ENCODE peak calls at places on chromosomes 16 and 17, in six cellular contexts. One of them, this sample, is unnamed.

GRCh38 chr16:25838724-25839186 is 147.0 kb downstream of the HS3ST4 start:
- DNase-seq in CD4-positive, CD25-positive, alpha-beta regulatory T cell: peak; percentile 53
- DNase-seq in BJ: peak; percentile 4
- DNase-seq in SK-N-SH: peak; percentile 34
- DNase-seq in IMR-90: peak; percentile 41
- DNase-seq in heart left ventricle: no peak
- DNase-seq in this sample: no peak

GRCh38 chr16:73065617-73066313 is 17.8 kb upstream of the ZFHX3 start:
- DNase-seq in BJ: no peak
- DNase-seq in SK-N-SH: no peak
- DNase-seq in heart left ventricle: peak; percentile 44
- DNase-seq in IMR-90: no peak
- DNase-seq in CD4-positive, CD25-positive, alpha-beta regulatory T cell: no peak
- DNase-seq in this sample: no peak

GRCh38 chr17:47622179-47622549 is 27.6 kb upstream of the KPNB1 start:
- DNase-seq in BJ: no peak
- DNase-seq in IMR-90: no peak
- DNase-seq in heart left ventricle: no peak
- DNase-seq in CD4-positive, CD25-positive, alpha-beta regulatory T cell: no peak
- DNase-seq in SK-N-SH: no peak
- DNase-seq in this sample: no peak

GRCh38 chr17:55734128-55734781 is 11.6 kb upstream of the TMEM100 start:
- DNase-seq in CD4-positive, CD25-positive, alpha-beta regulatory T cell: peak; percentile 2
- DNase-seq in IMR-90: peak; percentile 66
- DNase-seq in BJ: no peak
- DNase-seq in SK-N-SH: peak; percentile 44
- DNase-seq in heart left ventricle: no peak
- DNase-seq in this sample: no peak

GRCh38 chr16:1189455-1189854 is 35.6 kb downstream of the TPSG1 start:
- DNase-seq in BJ: no peak
- DNase-seq in heart left ventricle: no peak
- DNase-seq in CD4-positive, CD25-positive, alpha-beta regulatory T cell: no peak
- DNase-seq in IMR-90: no peak
- DNase-seq in SK-N-SH: no peak
- DNase-seq in this sample: no peak

GRCh38 chr17:71666047-71666446 is 454.8 kb upstream of the SOX9 start:
- DNase-seq in CD4-positive, CD25-positive, alpha-beta regulatory T cell: no peak
- DNase-seq in heart left ventricle: no peak
- DNase-seq in BJ: no peak
- DNase-seq in IMR-90: no peak
- DNase-seq in SK-N-SH: no peak
- DNase-seq in this sample: no peak

GRCh38 chr17:74008196-74008595 is 195.3 kb upstream of the RPL38 start:
- DNase-seq in BJ: no peak
- DNase-seq in CD4-positive, CD25-positive, alpha-beta regulatory T cell: peak; percentile 62
- DNase-seq in heart left ventricle: no peak
- DNase-seq in SK-N-SH: peak; percentile 75
- DNase-seq in IMR-90: no peak
- DNase-seq in this sample: no peak

GRCh38 chr17:59558039-59558438 is 7.4 kb upstream of the DHX40 start:
- DNase-seq in IMR-90: no peak
- DNase-seq in CD4-positive, CD25-positive, alpha-beta regulatory T cell: no peak
- DNase-seq in SK-N-SH: no peak
- DNase-seq in BJ: no peak
- DNase-seq in heart left ventricle: no peak
- DNase-seq in this sample: no peak

DNA sequence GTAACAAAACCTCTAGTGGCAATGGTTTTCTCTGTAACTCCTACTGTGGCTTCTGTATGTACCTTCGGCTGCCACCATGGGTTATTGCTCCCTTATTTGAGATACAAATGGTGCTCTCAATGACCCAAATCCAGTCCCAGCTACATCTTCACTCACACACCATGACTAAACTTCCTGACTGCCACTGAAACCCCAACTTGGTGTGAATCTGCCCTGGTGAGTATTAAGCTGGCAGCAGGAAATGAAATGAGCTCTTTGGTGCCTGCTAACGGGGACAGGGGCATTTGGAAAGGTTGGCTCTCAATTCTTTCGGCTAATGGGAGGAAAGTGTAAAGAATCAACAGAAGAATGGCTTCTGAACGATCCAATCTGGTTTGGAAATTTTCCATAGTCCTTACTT is 7.5 kb upstream of the SLC35B1 start:
- DNase-seq in IMR-90: no peak
- DNase-seq in SK-N-SH: no peak
- DNase-seq in CD4-positive, CD25-positive, alpha-beta regulatory T cell: peak; percentile 38
- DNase-seq in heart left ventricle: no peak
- DNase-seq in BJ: no peak
- DNase-seq in this sample: no peak
- H3K36me3 ChIP-seq in IMR-90: peaks cover 6% of the 10 kb centered on the region
- H3K36me3 ChIP-seq in SK-N-SH: peaks cover 4% of the 10 kb centered on the region
- H3K36me3 ChIP-seq in CD4-positive, CD25-positive, alpha-beta regulatory T cell: peaks cover 94% of the 10 kb centered on the region
- H3K36me3 ChIP-seq in heart left ventricle: no peaks in the 10 kb centered on the region
- H3K36me3 ChIP-seq in BJ: peaks cover 3% of the 10 kb centered on the region
- H3K36me3 ChIP-seq in this sample: peaks cover 70% of the 10 kb centered on the region

GRCh38 chr17:82250868-82251500 is 22.1 kb downstream of the SLC16A3 start:
- DNase-seq in IMR-90: no peak
- DNase-seq in CD4-positive, CD25-positive, alpha-beta regulatory T cell: no peak
- DNase-seq in BJ: no peak
- DNase-seq in heart left ventricle: no peak
- DNase-seq in SK-N-SH: no peak
- DNase-seq in this sample: no peak
- H3K36me3 ChIP-seq in IMR-90: peaks cover 85% of the 10 kb centered on the region
- H3K36me3 ChIP-seq in CD4-positive, CD25-positive, alpha-beta regulatory T cell: peaks cover 84% of the 10 kb centered on the region
- H3K36me3 ChIP-seq in BJ: peaks cover 62% of the 10 kb centered on the region
- H3K36me3 ChIP-seq in heart left ventricle: peaks cover 12% of the 10 kb centered on the region
- H3K36me3 ChIP-seq in SK-N-SH: peaks cover 63% of the 10 kb centered on the region
- H3K36me3 ChIP-seq in this sample: peaks cover 90% of the 10 kb centered on the region

GRCh38 chr16:68781784-68782183 is 44.7 kb downstream of the CDH1 start:
- DNase-seq in SK-N-SH: no peak
- DNase-seq in heart left ventricle: no peak
- DNase-seq in CD4-positive, CD25-positive, alpha-beta regulatory T cell: no peak
- DNase-seq in IMR-90: no peak
- DNase-seq in BJ: no peak
- DNase-seq in this sample: no peak
- H3K36me3 ChIP-seq in SK-N-SH: no peaks in the 10 kb centered on the region
- H3K36me3 ChIP-seq in heart left ventricle: no peaks in the 10 kb centered on the region
- H3K36me3 ChIP-seq in CD4-positive, CD25-positive, alpha-beta regulatory T cell: no peaks in the 10 kb centered on the region
- H3K36me3 ChIP-seq in IMR-90: no peaks in the 10 kb centered on the region
- H3K36me3 ChIP-seq in BJ: no peaks in the 10 kb centered on the region
- H3K36me3 ChIP-seq in this sample: no peaks in the 10 kb centered on the region

GRCh38 chr17:9672266-9672665 is 26.9 kb downstream of the USP43 start:
- DNase-seq in IMR-90: no peak
- DNase-seq in heart left ventricle: no peak
- DNase-seq in CD4-positive, CD25-positive, alpha-beta regulatory T cell: no peak
- DNase-seq in SK-N-SH: no peak
- DNase-seq in BJ: no peak
- DNase-seq in this sample: no peak

GRCh38 chr17:9670596-9670995 is 25.3 kb downstream of the USP43 start:
- DNase-seq in CD4-positive, CD25-positive, alpha-beta regulatory T cell: no peak
- DNase-seq in heart left ventricle: no peak
- DNase-seq in SK-N-SH: no peak
- DNase-seq in IMR-90: no peak
- DNase-seq in BJ: no peak
- DNase-seq in this sample: no peak

GRCh38 chr17:9671559-9671958 is 26.2 kb downstream of the USP43 start:
- DNase-seq in SK-N-SH: no peak
- DNase-seq in CD4-positive, CD25-positive, alpha-beta regulatory T cell: no peak
- DNase-seq in BJ: no peak
- DNase-seq in IMR-90: no peak
- DNase-seq in heart left ventricle: no peak
- DNase-seq in this sample: no peak

GRCh38 chr17:9668532-9668931 is 23.2 kb downstream of the USP43 start:
- DNase-seq in heart left ventricle: no peak
- DNase-seq in BJ: no peak
- DNase-seq in SK-N-SH: no peak
- DNase-seq in CD4-positive, CD25-positive, alpha-beta regulatory T cell: no peak
- DNase-seq in IMR-90: no peak
- DNase-seq in this sample: no peak

DNA sequence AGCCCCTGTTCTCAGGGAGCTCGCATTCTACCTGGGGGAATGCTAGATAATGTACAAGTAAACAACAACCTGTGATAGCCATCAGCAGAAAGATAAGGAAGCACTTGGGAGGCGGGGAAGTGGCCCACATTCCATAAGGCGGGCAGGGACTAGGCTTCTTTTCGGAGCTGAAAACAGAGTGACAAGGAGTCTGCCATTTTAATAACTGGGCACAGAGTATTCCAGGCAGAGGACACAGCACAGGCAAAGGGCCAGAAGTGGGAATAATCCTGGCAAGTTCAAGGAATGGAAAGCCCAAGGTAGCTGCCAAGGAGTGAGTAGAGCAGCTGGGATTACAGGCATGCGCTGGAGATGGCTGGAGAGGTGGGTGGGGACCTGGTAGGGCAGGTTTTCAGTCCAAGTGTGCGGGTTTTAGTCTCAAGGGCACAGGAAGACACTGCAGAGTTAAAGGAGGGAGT is 24.3 kb downstream of the USP43 start:
- DNase-seq in CD4-positive, CD25-positive, alpha-beta regulatory T cell: no peak
- DNase-seq in IMR-90: no peak
- DNase-seq in SK-N-SH: no peak
- DNase-seq in heart left ventricle: no peak
- DNase-seq in BJ: no peak
- DNase-seq in this sample: no peak
- H3K36me3 ChIP-seq in CD4-positive, CD25-positive, alpha-beta regulatory T cell: no peaks in the 10 kb centered on the region
- H3K36me3 ChIP-seq in IMR-90: no peaks in the 10 kb centered on the region
- H3K36me3 ChIP-seq in SK-N-SH: no peaks in the 10 kb centered on the region
- H3K36me3 ChIP-seq in heart left ventricle: no peaks in the 10 kb centered on the region
- H3K36me3 ChIP-seq in BJ: no peaks in the 10 kb centered on the region
- H3K36me3 ChIP-seq in this sample: no peaks in the 10 kb centered on the region

DNA sequence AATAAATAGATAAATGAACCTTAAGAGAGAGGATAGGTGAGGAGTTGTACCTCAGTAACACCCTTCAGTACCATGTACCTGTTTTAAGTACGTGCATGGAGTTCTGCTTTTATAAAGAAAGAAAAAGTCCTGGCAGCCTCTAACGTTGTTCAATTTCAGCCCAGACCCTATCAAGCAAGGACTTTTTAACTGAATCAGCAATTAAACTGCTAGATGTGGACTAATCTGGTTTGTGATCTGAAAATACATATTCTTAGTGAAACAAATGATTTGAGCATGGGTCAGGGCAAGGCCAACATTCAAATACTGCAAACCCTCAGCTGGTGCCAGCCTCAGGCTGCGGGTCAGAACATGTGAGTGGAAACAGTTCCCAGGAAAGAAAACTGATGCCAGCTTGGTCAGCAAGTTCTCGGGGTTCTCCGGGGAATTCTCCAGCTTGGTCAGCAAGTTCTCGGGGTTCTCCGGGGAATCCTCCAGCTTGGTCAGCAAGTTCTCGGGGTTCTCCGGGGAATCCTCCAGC is 84.5 kb downstream of the MRM3 start:
- DNase-seq in BJ: no peak
- DNase-seq in CD4-positive, CD25-positive, alpha-beta regulatory T cell: no peak
- DNase-seq in IMR-90: no peak
- DNase-seq in SK-N-SH: no peak
- DNase-seq in heart left ventricle: no peak
- DNase-seq in this sample: no peak
- H3K36me3 ChIP-seq in BJ: peaks cover 2% of the 10 kb centered on the region
- H3K36me3 ChIP-seq in CD4-positive, CD25-positive, alpha-beta regulatory T cell: no peaks in the 10 kb centered on the region
- H3K36me3 ChIP-seq in IMR-90: peaks cover 17% of the 10 kb centered on the region
- H3K36me3 ChIP-seq in SK-N-SH: no peaks in the 10 kb centered on the region
- H3K36me3 ChIP-seq in heart left ventricle: no peaks in the 10 kb centered on the region
- H3K36me3 ChIP-seq in this sample: no peaks in the 10 kb centered on the region

DNA sequence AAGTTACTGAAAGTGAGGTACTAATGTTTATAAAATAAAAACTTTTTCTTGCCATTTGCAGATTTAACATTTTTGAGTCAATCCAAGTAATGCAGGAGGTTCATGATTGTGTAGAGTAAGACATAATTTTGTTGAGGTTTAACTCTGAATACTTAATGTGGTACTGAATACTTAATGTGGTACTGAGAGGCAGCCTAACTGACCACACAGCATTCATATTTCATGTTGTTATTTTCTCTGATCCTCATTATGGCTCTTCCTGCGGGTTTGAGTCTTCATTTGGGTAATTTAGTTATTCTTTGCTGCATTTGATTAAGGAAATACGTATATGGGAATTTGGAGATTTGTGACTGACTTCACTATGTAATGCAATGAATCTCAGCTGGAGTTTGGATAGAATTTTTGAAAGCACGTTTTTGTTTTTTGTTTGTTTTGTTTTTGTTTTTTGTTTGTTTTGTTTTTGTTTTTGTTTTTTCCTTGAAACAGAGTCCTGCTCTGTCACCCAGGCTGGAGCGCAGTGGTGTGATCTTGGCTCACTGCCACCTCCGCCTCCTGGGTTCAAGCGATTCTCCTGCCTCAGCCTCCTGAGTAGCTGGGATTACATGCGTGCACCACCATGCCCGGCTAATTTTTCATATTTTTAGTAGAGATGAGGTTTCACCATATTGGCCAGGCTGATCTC is 3.8 kb downstream of the SF3B3 start:
- DNase-seq in BJ: no peak
- DNase-seq in IMR-90: no peak
- DNase-seq in heart left ventricle: no peak
- DNase-seq in SK-N-SH: no peak
- DNase-seq in CD4-positive, CD25-positive, alpha-beta regulatory T cell: no peak
- DNase-seq in this sample: no peak
- H3K36me3 ChIP-seq in BJ: peaks cover 11% of the 10 kb centered on the region
- H3K36me3 ChIP-seq in IMR-90: peaks cover 31% of the 10 kb centered on the region
- H3K36me3 ChIP-seq in heart left ventricle: no peaks in the 10 kb centered on the region
- H3K36me3 ChIP-seq in SK-N-SH: peaks cover 63% of the 10 kb centered on the region
- H3K36me3 ChIP-seq in CD4-positive, CD25-positive, alpha-beta regulatory T cell: peaks cover 50% of the 10 kb centered on the region
- H3K36me3 ChIP-seq in this sample: peaks cover 42% of the 10 kb centered on the region

DNA sequence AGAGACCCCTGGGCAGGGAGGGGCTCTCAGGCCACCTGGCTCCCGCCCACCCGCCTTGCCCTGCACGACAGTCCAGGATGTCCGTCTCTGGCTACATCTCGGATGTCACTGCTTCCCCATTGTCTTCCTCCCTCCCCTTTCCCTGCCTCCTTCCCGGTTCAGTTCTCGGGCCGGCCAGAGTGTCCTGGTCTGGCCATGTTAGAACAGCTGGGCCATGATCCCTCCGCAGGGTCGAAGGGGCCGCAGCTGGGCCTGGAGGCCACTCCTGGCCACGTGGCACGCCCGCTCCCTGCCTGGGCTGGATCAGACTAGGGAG is 38.2 kb downstream of the CTU2 start:
- DNase-seq in SK-N-SH: no peak
- DNase-seq in heart left ventricle: no peak
- DNase-seq in BJ: no peak
- DNase-seq in CD4-positive, CD25-positive, alpha-beta regulatory T cell: no peak
- DNase-seq in IMR-90: no peak
- DNase-seq in this sample: no peak
- H3K36me3 ChIP-seq in SK-N-SH: no peaks in the 10 kb centered on the region
- H3K36me3 ChIP-seq in heart left ventricle: no peaks in the 10 kb centered on the region
- H3K36me3 ChIP-seq in BJ: peaks cover 23% of the 10 kb centered on the region
- H3K36me3 ChIP-seq in CD4-positive, CD25-positive, alpha-beta regulatory T cell: peaks cover 12% of the 10 kb centered on the region
- H3K36me3 ChIP-seq in IMR-90: peaks cover 26% of the 10 kb centered on the region
- H3K36me3 ChIP-seq in this sample: peaks cover 8% of the 10 kb centered on the region

GRCh38 chr17:80917716-80918560 is 73.7 kb upstream of the CHMP6 start:
- DNase-seq in IMR-90: no peak
- DNase-seq in heart left ventricle: no peak
- DNase-seq in BJ: no peak
- DNase-seq in SK-N-SH: peak; percentile 26
- DNase-seq in CD4-positive, CD25-positive, alpha-beta regulatory T cell: no peak
- DNase-seq in this sample: no peak
- H3K36me3 ChIP-seq in IMR-90: peaks cover 25% of the 10 kb centered on the region
- H3K36me3 ChIP-seq in heart left ventricle: no peaks in the 10 kb centered on the region
- H3K36me3 ChIP-seq in BJ: peaks cover 16% of the 10 kb centered on the region
- H3K36me3 ChIP-seq in SK-N-SH: peaks cover 29% of the 10 kb centered on the region
- H3K36me3 ChIP-seq in CD4-positive, CD25-positive, alpha-beta regulatory T cell: peaks cover 10% of the 10 kb centered on the region
- H3K36me3 ChIP-seq in this sample: no peaks in the 10 kb centered on the region